ENCODE peak calls at places on chromosome 13, in five cellular contexts. U is activated T-helper 1 cell treated with anti-CD3 and anti-CD28 coated beads, Interleukin-12 subunit alpha, Interleukin-12 subunit beta, Interleukin-2, Interleukin-4 antibody, amounts not matched to agents 30 ng/mL and 10 ng/mL and 1 ng/mL, durations not matched to agents 14 hours and 24 hours and 36 hours; W is HuH-7; X is dermis microvascular lymphatic vessel endothelial cell; K is activated gamma-delta T cell treated with anti-CD3 and anti-CD28 coated beads, Interleukin-2, amount 50 U/mL, for 16 hours. Y is an unnamed sample.

GRCh38 chr13:30021611-30022010 is 171.2 kb upstream of the UBL3 start:
- DNase-seq in U (no peak), W (no peak), X (no peak), K (no peak), Y (no peak)

GRCh38 chr13:102699419-102699961 is 4.6 kb upstream of the METTL21C start:
- DNase-seq in U (no peak), W (no peak), X (no peak), K (no peak), Y (no peak)

GRCh38 chr13:110269509-110270185 is 37.3 kb downstream of the COL4A1 start:
- DNase-seq in U (no peak), W (no peak), X (no peak), K (no peak), Y (no peak)

GRCh38 chr13:20882206-20882605 is 20.3 kb downstream of the XPO4 start:
- DNase-seq in U (no peak), W (no peak), X (peak), K (no peak), Y (no peak)

GRCh38 chr13:38875186-38875875 is 115.3 kb downstream of the STOML3 start:
- DNase-seq in U (no peak), W (no peak), X (no peak), K (no peak), Y (no peak)

GRCh38 chr13:41059466-41059865 is 1.8 kb upstream of the WBP4 start:
- DNase-seq in U (no peak), W (no peak), X (peak), K (no peak), Y (no peak)

GRCh38 chr13:42047561-42048322 is 706 bp upstream of the DGKH start:
- DNase-seq in U (peak), W (peak), X (peak), K (no peak), Y (peak)

GRCh38 chr13:75217949-75218348 is 264.0 kb downstream of the TBC1D4 start:
- DNase-seq in U (no peak), W (no peak), X (no peak), K (no peak), Y (no peak)

GRCh38 chr13:27967203-27967735 is 1.8 kb downstream of the CDX2 start:
- DNase-seq in U (no peak), W (no peak), X (no peak), K (no peak), Y (no peak)